ENCODE peak calls at places on chromosomes 1 and 21, in ten cellular contexts. One of them, this sample, is unnamed.

GRCh38 chr1:44696789-44697188 is 22.3 kb downstream of the ARMH1 start:
- DNase-seq in SK-N-SH: no peak
- DNase-seq in suprapubic skin: no peak
- DNase-seq in K562: no peak
- DNase-seq in HCT116: no peak
- DNase-seq in prostate gland: no peak
- DNase-seq in Panc1: no peak
- DNase-seq in H1: no peak
- DNase-seq in endothelial cell of umbilical vein: no peak
- DNase-seq in transverse colon: no peak
- DNase-seq in this sample: peak; percentile 84

GRCh38 chr1:51750729-51751128 is 127.8 kb downstream of the NRDC start:
- DNase-seq in SK-N-SH: no peak
- DNase-seq in suprapubic skin: no peak
- DNase-seq in K562: no peak
- DNase-seq in HCT116: no peak
- DNase-seq in prostate gland: no peak
- DNase-seq in Panc1: no peak
- DNase-seq in H1: no peak
- DNase-seq in endothelial cell of umbilical vein: no peak
- DNase-seq in transverse colon: no peak
- DNase-seq in this sample: no peak

GRCh38 chr1:75932304-75932703 is at the start of gene ASB17:
- DNase-seq in SK-N-SH: no peak
- DNase-seq in suprapubic skin: no peak
- DNase-seq in K562: no peak
- DNase-seq in HCT116: no peak
- DNase-seq in prostate gland: no peak
- DNase-seq in Panc1: no peak
- DNase-seq in H1: no peak
- DNase-seq in endothelial cell of umbilical vein: no peak
- DNase-seq in transverse colon: no peak
- DNase-seq in this sample: no peak

GRCh38 chr21:17440955-17441354 is 71.9 kb upstream of the CXADR start:
- DNase-seq in SK-N-SH: no peak
- DNase-seq in suprapubic skin: no peak
- DNase-seq in K562: no peak
- DNase-seq in HCT116: no peak
- DNase-seq in prostate gland: no peak
- DNase-seq in Panc1: no peak
- DNase-seq in H1: no peak
- DNase-seq in endothelial cell of umbilical vein: no peak
- DNase-seq in transverse colon: no peak
- DNase-seq in this sample: no peak

GRCh38 chr1:181397841-181398240 is 85.5 kb upstream of the CACNA1E start:
- DNase-seq in SK-N-SH: no peak
- DNase-seq in suprapubic skin: no peak
- DNase-seq in K562: no peak
- DNase-seq in HCT116: no peak
- DNase-seq in prostate gland: no peak
- DNase-seq in Panc1: no peak
- DNase-seq in H1: no peak
- DNase-seq in endothelial cell of umbilical vein: no peak
- DNase-seq in transverse colon: no peak
- DNase-seq in this sample: no peak

GRCh38 chr1:204417231-204417997 is 5.8 kb upstream of the PPP1R15B start:
- DNase-seq in SK-N-SH: peak; percentile 65
- DNase-seq in suprapubic skin: no peak
- DNase-seq in K562: peak; percentile 73
- DNase-seq in HCT116: peak; percentile 83
- DNase-seq in prostate gland: peak; percentile 88
- DNase-seq in Panc1: peak; percentile 78
- DNase-seq in H1: no peak
- DNase-seq in endothelial cell of umbilical vein: peak; percentile 95
- DNase-seq in transverse colon: peak; percentile 69
- DNase-seq in this sample: no peak

GRCh38 chr1:105337427-105337826 is 1587.7 kb downstream of the AMY1C start:
- DNase-seq in SK-N-SH: no peak
- DNase-seq in suprapubic skin: no peak
- DNase-seq in K562: no peak
- DNase-seq in HCT116: no peak
- DNase-seq in prostate gland: no peak
- DNase-seq in Panc1: no peak
- DNase-seq in H1: no peak
- DNase-seq in endothelial cell of umbilical vein: no peak
- DNase-seq in transverse colon: no peak
- DNase-seq in this sample: no peak

GRCh38 chr1:160474392-160475242 is 48.4 kb downstream of the SLAMF6 start:
- DNase-seq in SK-N-SH: no peak
- DNase-seq in suprapubic skin: no peak
- DNase-seq in K562: no peak
- DNase-seq in HCT116: no peak
- DNase-seq in prostate gland: no peak
- DNase-seq in Panc1: no peak
- DNase-seq in H1: no peak
- DNase-seq in endothelial cell of umbilical vein: no peak
- DNase-seq in transverse colon: no peak
- DNase-seq in this sample: no peak

GRCh38 chr1:9798236-9799130 is 25.3 kb downstream of the CLSTN1 start:
- DNase-seq in SK-N-SH: no peak
- DNase-seq in suprapubic skin: peak; percentile 24
- DNase-seq in K562: no peak
- DNase-seq in HCT116: no peak
- DNase-seq in prostate gland: no peak
- DNase-seq in Panc1: no peak
- DNase-seq in H1: no peak
- DNase-seq in endothelial cell of umbilical vein: no peak
- DNase-seq in transverse colon: no peak
- DNase-seq in this sample: no peak

GRCh38 chr21:14482165-14482564 is 64.0 kb downstream of the SAMSN1 start:
- DNase-seq in SK-N-SH: no peak
- DNase-seq in suprapubic skin: no peak
- DNase-seq in K562: no peak
- DNase-seq in HCT116: no peak
- DNase-seq in prostate gland: no peak
- DNase-seq in Panc1: no peak
- DNase-seq in H1: no peak
- DNase-seq in endothelial cell of umbilical vein: no peak
- DNase-seq in transverse colon: no peak
- DNase-seq in this sample: no peak

GRCh38 chr1:202143011-202143767 is 1.3 kb downstream of the ARL8A start:
- DNase-seq in SK-N-SH: peak; percentile 53
- DNase-seq in suprapubic skin: no peak
- DNase-seq in K562: peak; percentile 52
- DNase-seq in HCT116: no peak
- DNase-seq in prostate gland: no peak
- DNase-seq in Panc1: no peak
- DNase-seq in H1: no peak
- DNase-seq in endothelial cell of umbilical vein: peak; percentile 14
- DNase-seq in transverse colon: peak; percentile 34
- DNase-seq in this sample: peak; percentile 90

GRCh38 chr1:202143768-202144509 is 598 bp downstream of the ARL8A start:
- DNase-seq in SK-N-SH: peak; percentile 86
- DNase-seq in suprapubic skin: no peak
- DNase-seq in K562: peak; percentile 40
- DNase-seq in HCT116: no peak
- DNase-seq in prostate gland: no peak
- DNase-seq in Panc1: no peak
- DNase-seq in H1: no peak
- DNase-seq in endothelial cell of umbilical vein: peak; percentile 30
- DNase-seq in transverse colon: peak; percentile 36
- DNase-seq in this sample: peak; percentile 93

GRCh38 chr1:202145325-202146140 is 996 bp upstream of the ARL8A start:
- DNase-seq in SK-N-SH: no peak
- DNase-seq in suprapubic skin: no peak
- DNase-seq in K562: peak; percentile 54
- DNase-seq in HCT116: no peak
- DNase-seq in prostate gland: no peak
- DNase-seq in Panc1: no peak
- DNase-seq in H1: no peak
- DNase-seq in endothelial cell of umbilical vein: peak; percentile 30
- DNase-seq in transverse colon: no peak
- DNase-seq in this sample: no peak

GRCh38 chr1:202146279-202146678 is 1.7 kb upstream of the ARL8A start:
- DNase-seq in SK-N-SH: no peak
- DNase-seq in suprapubic skin: no peak
- DNase-seq in K562: no peak
- DNase-seq in HCT116: no peak
- DNase-seq in prostate gland: no peak
- DNase-seq in Panc1: no peak
- DNase-seq in H1: no peak
- DNase-seq in endothelial cell of umbilical vein: no peak
- DNase-seq in transverse colon: no peak
- DNase-seq in this sample: no peak

GRCh38 chr1:202144510-202145324 is at the start of gene ARL8A:
- DNase-seq in SK-N-SH: peak; percentile 93
- DNase-seq in suprapubic skin: no peak
- DNase-seq in K562: peak; percentile 90
- DNase-seq in HCT116: no peak
- DNase-seq in prostate gland: peak; percentile 66
- DNase-seq in Panc1: no peak
- DNase-seq in H1: no peak
- DNase-seq in endothelial cell of umbilical vein: peak; percentile 39
- DNase-seq in transverse colon: peak; percentile 80
- DNase-seq in this sample: peak; percentile 96
- TF ChIP-seq POLR2AphosphoS5 in SK-N-SH: peak; percentile 58
- TF ChIP-seq POLR2AphosphoS5 in suprapubic skin: no peak
- TF ChIP-seq POLR2AphosphoS5 in K562: no peak
- TF ChIP-seq POLR2AphosphoS5 in HCT116: peak; percentile 74
- TF ChIP-seq POLR2AphosphoS5 in prostate gland: no peak
- TF ChIP-seq POLR2AphosphoS5 in Panc1: no peak
- TF ChIP-seq POLR2AphosphoS5 in H1: no peak
- TF ChIP-seq POLR2AphosphoS5 in endothelial cell of umbilical vein: peak; percentile 34
- TF ChIP-seq POLR2AphosphoS5 in transverse colon: peak; percentile 27
- TF ChIP-seq POLR2AphosphoS5 in this sample: peak; percentile 70

DNA sequence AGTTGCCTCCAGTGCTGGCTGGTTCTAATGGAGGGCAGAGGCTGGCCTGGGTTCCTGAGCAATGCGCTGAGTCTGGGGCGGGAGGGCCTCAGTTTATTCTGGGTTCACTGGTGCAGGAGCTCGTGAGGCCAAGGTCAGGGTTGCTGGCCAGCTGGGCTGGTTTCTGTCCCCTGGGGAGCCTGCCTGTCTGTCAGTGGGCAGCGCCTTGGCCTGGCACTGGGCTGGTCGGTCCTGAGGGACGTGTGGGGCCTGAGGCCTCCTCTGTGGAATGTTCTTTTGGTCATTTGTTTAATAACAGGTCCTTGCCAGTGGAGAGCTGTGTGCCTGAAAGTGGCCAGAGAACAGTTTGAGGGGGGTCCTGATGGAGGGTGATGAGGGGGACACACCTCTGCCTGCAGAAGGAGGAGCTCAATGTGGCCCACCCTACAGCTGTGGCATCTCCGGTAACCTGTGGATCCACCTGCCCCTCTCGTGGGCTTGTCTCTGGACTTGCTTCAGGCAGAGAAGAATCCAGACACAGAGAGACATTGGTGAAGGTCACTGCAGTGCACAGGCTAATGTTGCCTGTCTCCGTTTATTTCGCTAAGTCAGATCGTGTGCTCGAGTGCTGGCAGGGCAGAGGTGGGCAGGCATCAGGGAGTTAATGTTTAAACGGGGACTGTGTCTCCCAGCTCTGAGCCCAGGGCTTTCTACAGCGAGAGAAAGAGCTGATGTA is 34.6 kb downstream of the COQ8A start:
- DNase-seq in SK-N-SH: no peak
- DNase-seq in suprapubic skin: peak; percentile 70
- DNase-seq in K562: no peak
- DNase-seq in HCT116: no peak
- DNase-seq in prostate gland: no peak
- DNase-seq in Panc1: no peak
- DNase-seq in H1: no peak
- DNase-seq in endothelial cell of umbilical vein: no peak
- DNase-seq in transverse colon: no peak
- DNase-seq in this sample: no peak
- H3K4me1 ChIP-seq in SK-N-SH: no peaks in the 10 kb centered on the region
- H3K4me1 ChIP-seq in suprapubic skin: peaks cover 22% of the 10 kb centered on the region
- H3K4me1 ChIP-seq in K562: peaks cover 12% of the 10 kb centered on the region
- H3K4me1 ChIP-seq in HCT116: no peaks in the 10 kb centered on the region
- H3K4me1 ChIP-seq in prostate gland: peaks cover 10% of the 10 kb centered on the region
- H3K4me1 ChIP-seq in Panc1: no peaks in the 10 kb centered on the region
- H3K4me1 ChIP-seq in H1: no peaks in the 10 kb centered on the region
- H3K4me1 ChIP-seq in endothelial cell of umbilical vein: no peaks in the 10 kb centered on the region
- H3K4me1 ChIP-seq in transverse colon: peaks cover 25% of the 10 kb centered on the region
- H3K4me1 ChIP-seq in this sample: peaks cover 27% of the 10 kb centered on the region

DNA sequence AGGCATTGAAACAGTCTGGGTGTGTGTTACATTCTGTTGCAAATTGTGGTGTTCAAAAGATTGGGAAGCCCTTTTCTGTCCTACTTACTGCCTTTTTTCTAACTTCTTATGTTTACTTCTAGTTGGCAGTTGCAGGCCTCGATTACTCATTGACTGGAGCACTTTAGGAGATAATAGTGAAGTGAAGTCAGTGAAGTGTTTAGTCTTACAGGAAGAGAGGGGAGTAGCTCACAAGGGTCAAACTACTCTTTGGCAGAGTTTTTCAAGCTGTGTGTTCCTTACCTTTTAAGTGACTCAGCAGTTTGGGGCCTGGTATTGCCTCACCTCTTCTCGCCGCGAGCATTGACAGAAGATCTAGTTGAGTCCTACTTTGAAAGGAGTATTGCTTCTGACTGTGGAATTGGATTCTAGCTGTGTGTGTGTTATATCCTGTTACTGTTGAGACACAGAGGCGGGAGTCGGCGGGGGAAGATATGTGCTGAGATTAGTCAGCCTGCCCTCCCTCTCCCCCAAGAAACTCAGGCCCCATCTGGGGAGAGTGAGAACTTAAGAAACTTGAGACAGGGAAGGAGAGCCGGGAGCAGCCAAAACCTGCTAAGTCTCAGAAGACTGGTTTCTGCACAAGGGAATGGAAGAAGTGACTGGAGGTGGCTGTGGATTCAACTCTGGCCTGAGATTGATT is 19.3 kb downstream of the AHCYL1 start:
- DNase-seq in SK-N-SH: no peak
- DNase-seq in suprapubic skin: peak; percentile 81
- DNase-seq in K562: peak; percentile 81
- DNase-seq in HCT116: peak; percentile 73
- DNase-seq in prostate gland: peak; percentile 61
- DNase-seq in Panc1: no peak
- DNase-seq in H1: no peak
- DNase-seq in endothelial cell of umbilical vein: peak; percentile 93
- DNase-seq in transverse colon: peak; percentile 74
- DNase-seq in this sample: no peak
- TF ChIP-seq POLR2AphosphoS5 in SK-N-SH: no peak
- TF ChIP-seq POLR2AphosphoS5 in suprapubic skin: peak; percentile 28
- TF ChIP-seq POLR2AphosphoS5 in K562: peak; percentile 21
- TF ChIP-seq POLR2AphosphoS5 in HCT116: no peak
- TF ChIP-seq POLR2AphosphoS5 in prostate gland: peak; percentile 56
- TF ChIP-seq POLR2AphosphoS5 in Panc1: no peak
- TF ChIP-seq POLR2AphosphoS5 in H1: no peak
- TF ChIP-seq POLR2AphosphoS5 in endothelial cell of umbilical vein: no peak
- TF ChIP-seq POLR2AphosphoS5 in transverse colon: peak; percentile 76
- TF ChIP-seq POLR2AphosphoS5 in this sample: peak; percentile 68

DNA sequence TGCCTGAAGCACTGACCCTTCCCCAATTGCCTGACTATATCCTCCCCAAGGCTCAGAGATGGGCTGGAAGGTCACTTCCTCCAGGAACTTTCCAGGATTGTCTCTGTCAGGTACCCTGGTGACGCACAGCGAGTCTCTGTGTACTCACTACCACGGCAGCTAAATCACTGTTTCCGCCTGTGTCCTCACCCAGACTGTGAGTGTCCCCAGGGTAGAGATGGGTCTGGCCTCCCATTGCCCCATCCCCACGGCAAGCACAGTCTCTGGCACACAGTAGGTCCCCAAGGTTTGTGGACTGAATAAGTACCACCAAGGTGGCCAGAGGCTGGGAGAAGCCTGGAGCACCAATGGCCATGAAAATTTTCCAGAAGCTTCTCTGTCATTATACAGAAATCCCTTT is 93.8 kb upstream of the RUNX3 start:
- DNase-seq in SK-N-SH: no peak
- DNase-seq in suprapubic skin: no peak
- DNase-seq in K562: no peak
- DNase-seq in HCT116: no peak
- DNase-seq in prostate gland: no peak
- DNase-seq in Panc1: no peak
- DNase-seq in H1: no peak
- DNase-seq in endothelial cell of umbilical vein: no peak
- DNase-seq in transverse colon: no peak
- DNase-seq in this sample: no peak
- H3K4me1 ChIP-seq in SK-N-SH: peaks cover 8% of the 10 kb centered on the region
- H3K4me1 ChIP-seq in suprapubic skin: peaks cover 16% of the 10 kb centered on the region
- H3K4me1 ChIP-seq in K562: peaks cover 18% of the 10 kb centered on the region
- H3K4me1 ChIP-seq in HCT116: peaks cover 23% of the 10 kb centered on the region
- H3K4me1 ChIP-seq in prostate gland: no peaks in the 10 kb centered on the region
- H3K4me1 ChIP-seq in Panc1: peaks cover 8% of the 10 kb centered on the region
- H3K4me1 ChIP-seq in H1: peaks cover 23% of the 10 kb centered on the region
- H3K4me1 ChIP-seq in endothelial cell of umbilical vein: no peaks in the 10 kb centered on the region
- H3K4me1 ChIP-seq in transverse colon: peaks cover 13% of the 10 kb centered on the region
- H3K4me1 ChIP-seq in this sample: peaks cover 46% of the 10 kb centered on the region

This sample was measured in spleen.